ENCODE peak calls at places on chromosomes 12 and 14, in seven cellular contexts. One of them, this sample, is unnamed.

GRCh38 chr12:46366771-46367170 is 5.8 kb downstream of the SLC38A2 start:
- DNase-seq in NCI-H460: no peak
- DNase-seq in tibial artery: no peak
- DNase-seq in Peyer's patch: no peak
- DNase-seq in HTR-8/SVneo: no peak
- DNase-seq in lung: no peak
- DNase-seq in brain microvascular endothelial cell: no peak
- DNase-seq in this sample: no peak

GRCh38 chr12:99026332-99027116 is 381.4 kb downstream of the APAF1 start:
- DNase-seq in NCI-H460: no peak
- DNase-seq in tibial artery: no peak
- DNase-seq in Peyer's patch: no peak
- DNase-seq in HTR-8/SVneo: no peak
- DNase-seq in lung: no peak
- DNase-seq in brain microvascular endothelial cell: no peak
- DNase-seq in this sample: no peak

GRCh38 chr12:76020731-76021672 is 10.6 kb downstream of the PHLDA1 start:
- DNase-seq in NCI-H460: peak; percentile 45
- DNase-seq in tibial artery: no peak
- DNase-seq in Peyer's patch: peak; percentile 58
- DNase-seq in HTR-8/SVneo: no peak
- DNase-seq in lung: no peak
- DNase-seq in brain microvascular endothelial cell: peak; percentile 98
- DNase-seq in this sample: no peak

GRCh38 chr14:90721619-90722305 is 94.5 kb downstream of the TTC7B start:
- DNase-seq in NCI-H460: no peak
- DNase-seq in tibial artery: no peak
- DNase-seq in Peyer's patch: no peak
- DNase-seq in HTR-8/SVneo: no peak
- DNase-seq in lung: no peak
- DNase-seq in brain microvascular endothelial cell: no peak
- DNase-seq in this sample: no peak

GRCh38 chr12:7144414-7145120 is 14.4 kb downstream of the CLSTN3 start:
- DNase-seq in NCI-H460: no peak
- DNase-seq in tibial artery: peak; percentile 33
- DNase-seq in Peyer's patch: peak; percentile 38
- DNase-seq in HTR-8/SVneo: peak; percentile 66
- DNase-seq in lung: no peak
- DNase-seq in brain microvascular endothelial cell: no peak
- DNase-seq in this sample: peak; percentile 71

GRCh38 chr14:49971156-49972141 is 78.6 kb downstream of the ARF6 start:
- DNase-seq in NCI-H460: no peak
- DNase-seq in tibial artery: no peak
- DNase-seq in Peyer's patch: peak; percentile 84
- DNase-seq in HTR-8/SVneo: no peak
- DNase-seq in lung: no peak
- DNase-seq in brain microvascular endothelial cell: no peak
- DNase-seq in this sample: no peak

GRCh38 chr14:21104448-21105060 is 3.7 kb downstream of the TMEM253 start:
- DNase-seq in NCI-H460: peak; percentile 87
- DNase-seq in tibial artery: peak; percentile 88
- DNase-seq in Peyer's patch: peak; percentile 90
- DNase-seq in HTR-8/SVneo: peak; percentile 51
- DNase-seq in lung: peak; percentile 78
- DNase-seq in brain microvascular endothelial cell: peak; percentile 72
- DNase-seq in this sample: peak; percentile 85

GRCh38 chr12:127245009-127245408 is 1022.0 kb upstream of the TMEM132C start:
- DNase-seq in NCI-H460: no peak
- DNase-seq in tibial artery: no peak
- DNase-seq in Peyer's patch: no peak
- DNase-seq in HTR-8/SVneo: no peak
- DNase-seq in lung: no peak
- DNase-seq in brain microvascular endothelial cell: no peak
- DNase-seq in this sample: no peak

GRCh38 chr14:24323341-24323740 is 11.5 kb downstream of the ADCY4 start:
- DNase-seq in NCI-H460: no peak
- DNase-seq in tibial artery: no peak
- DNase-seq in Peyer's patch: no peak
- DNase-seq in HTR-8/SVneo: no peak
- DNase-seq in lung: no peak
- DNase-seq in brain microvascular endothelial cell: no peak
- DNase-seq in this sample: no peak

GRCh38 chr12:101596172-101596571 is 1.4 kb downstream of the MYBPC1 start:
- DNase-seq in NCI-H460: no peak
- DNase-seq in tibial artery: no peak
- DNase-seq in Peyer's patch: no peak
- DNase-seq in HTR-8/SVneo: no peak
- DNase-seq in lung: no peak
- DNase-seq in brain microvascular endothelial cell: no peak
- DNase-seq in this sample: no peak

GRCh38 chr12:76878045-76878898 is 547 bp downstream of the CSRP2 start:
- DNase-seq in NCI-H460: no peak
- DNase-seq in tibial artery: peak; percentile 71
- DNase-seq in Peyer's patch: no peak
- DNase-seq in HTR-8/SVneo: peak; percentile 28
- DNase-seq in lung: no peak
- DNase-seq in brain microvascular endothelial cell: no peak
- DNase-seq in this sample: peak; percentile 73

GRCh38 chr14:75292016-75292646 is 13.5 kb downstream of the FOS start:
- DNase-seq in NCI-H460: no peak
- DNase-seq in tibial artery: peak; percentile 60
- DNase-seq in Peyer's patch: peak; percentile 44
- DNase-seq in HTR-8/SVneo: no peak
- DNase-seq in lung: no peak
- DNase-seq in brain microvascular endothelial cell: no peak
- DNase-seq in this sample: no peak

GRCh38 chr12:50174971-50175715 is 8.0 kb upstream of the CERS5 start:
- DNase-seq in NCI-H460: peak; percentile 65
- DNase-seq in tibial artery: no peak
- DNase-seq in Peyer's patch: no peak
- DNase-seq in HTR-8/SVneo: no peak
- DNase-seq in lung: peak; percentile 33
- DNase-seq in brain microvascular endothelial cell: no peak
- DNase-seq in this sample: peak; percentile 45

GRCh38 chr12:54201001-54201794 is 12.4 kb upstream of the SMUG1 start:
- DNase-seq in NCI-H460: peak; percentile 70
- DNase-seq in tibial artery: peak; percentile 80
- DNase-seq in Peyer's patch: peak; percentile 77
- DNase-seq in HTR-8/SVneo: peak; percentile 74
- DNase-seq in lung: peak; percentile 69
- DNase-seq in brain microvascular endothelial cell: peak; percentile 58
- DNase-seq in this sample: peak; percentile 90